ENCODE peak calls at places on chromosomes 13 and 19, in ten cellular contexts. G is breast epithelium, A is IMR-90, I is heart left ventricle, L is A549, R is uterus, W is Peyer's patch, M is tibial nerve, C is body of pancreas, H is endothelial cell of umbilical vein. D is an unnamed sample. For H3K4me1, the result is how much of the 10 kb centered on the place peaks cover.

GRCh38 chr19:6020166-6020967 is 42.4 kb upstream of the RANBP3 start:
- DNase-seq in I (no peak), R (no peak), H (no peak), A (no peak), L (no peak), C (peak), G (no peak), M (no peak), W (no peak), D (no peak)

GRCh38 chr19:40284501-40285352 is at the start of gene AKT2:
- DNase-seq in L (peak), R (peak), G (peak), H (no peak), W (peak), I (no peak), C (no peak), A (peak), M (peak), D (no peak)

GRCh38 chr13:24678151-24678550 is 2.1 kb upstream of the ATP12A start:
- DNase-seq in A (no peak), L (no peak), M (no peak), W (no peak), R (no peak), C (no peak), G (no peak), H (no peak), I (no peak), D (no peak)

GRCh38 chr13:94234766-94235165 is 244.7 kb downstream of the DCT start:
- DNase-seq in G (no peak), H (no peak), L (no peak), M (no peak), I (no peak), R (no peak), W (no peak), A (no peak), C (no peak), D (no peak)

GRCh38 chr19:49019242-49019932 is 2.5 kb upstream of the LHB start:
- DNase-seq in M (peak), G (no peak), C (peak), L (peak), W (peak), H (peak), I (peak), R (peak), A (peak), D (peak)

GRCh38 chr19:40604647-40605200 is 3.6 kb downstream of the LTBP4 start:
- DNase-seq in C (peak), A (no peak), H (no peak), W (no peak), G (no peak), R (no peak), I (peak), M (no peak), L (no peak), D (no peak)

GRCh38 chr13:25292301-25292700 is 5.0 kb upstream of the MTMR6 start:
- DNase-seq in A (peak), M (no peak), L (no peak), H (no peak), I (no peak), G (no peak), R (no peak), C (no peak), W (no peak), D (no peak)

GRCh38 chr19:50663280-50663790 is 14.1 kb downstream of the C19orf81 start:
- DNase-seq in I (no peak), R (no peak), A (no peak), H (no peak), M (no peak), L (peak), C (no peak), W (no peak), G (no peak), D (no peak)

GRCh38 chr19:16066611-16067104 is 9.6 kb upstream of the TPM4 start:
- DNase-seq in H (peak), W (peak), L (no peak), I (peak), C (no peak), G (no peak), A (peak), M (no peak), R (peak), D (no peak)

GRCh38 chr13:32432856-32433255 is 4.9 kb upstream of the N4BP2L1 start:
- DNase-seq in A (no peak), M (no peak), C (no peak), I (no peak), G (no peak), R (no peak), W (no peak), L (no peak), H (no peak), D (no peak)

GRCh38 chr19:35002037-35002535 is 2.0 kb downstream of the GRAMD1A start:
- DNase-seq in I (no peak), A (no peak), W (no peak), C (no peak), G (no peak), L (no peak), M (no peak), R (no peak), H (no peak), D (peak)

GRCh38 chr19:34999498-35000337 is at the start of gene GRAMD1A:
- DNase-seq in C (peak), R (peak), W (peak), L (peak), G (peak), H (peak), A (peak), M (peak), I (peak), D (peak)

GRCh38 chr19:35000647-35001501 is 751 bp downstream of the GRAMD1A start:
- DNase-seq in W (peak), R (no peak), H (peak), G (no peak), A (peak), M (no peak), L (peak), I (peak), C (peak), D (no peak)

GRCh38 chr19:34998777-34999497 is 1.2 kb upstream of the GRAMD1A start:
- DNase-seq in H (no peak), R (no peak), L (peak), A (no peak), C (no peak), G (no peak), W (no peak), I (no peak), M (no peak), D (no peak)

GRCh38 chr19:35000338-35000646 is 169 bp downstream of the GRAMD1A start:
- DNase-seq in R (no peak), W (no peak), L (no peak), I (no peak), M (no peak), A (no peak), H (no peak), G (no peak), C (no peak), D (no peak)
- TF ChIP-seq POLR2A in R (peak), W (no peak), L (peak), I (peak), M (no peak), A (no peak), H (no peak), G (no peak), C (no peak), D (peak)

GRCh38 chr19:11046608-11047354 is 42.5 kb upstream of the LDLR start:
- DNase-seq in R (no peak), L (no peak), M (no peak), A (no peak), I (no peak), G (no peak), H (no peak), W (peak), C (no peak), D (no peak)

GRCh38 chr19:11047856-11048255 is 41.4 kb upstream of the LDLR start:
- DNase-seq in I (no peak), C (no peak), M (no peak), W (no peak), A (no peak), L (no peak), G (no peak), R (no peak), H (no peak), D (no peak)

GRCh38 chr19:11054200-11054599 is 35.1 kb upstream of the LDLR start:
- DNase-seq in R (no peak), M (no peak), I (no peak), W (no peak), L (no peak), G (no peak), A (no peak), H (no peak), C (no peak), D (no peak)

GRCh38 chr19:11052391-11052790 is 36.9 kb upstream of the LDLR start:
- DNase-seq in G (no peak), M (no peak), I (no peak), A (no peak), R (no peak), C (no peak), W (no peak), H (no peak), L (no peak), D (no peak)

DNA sequence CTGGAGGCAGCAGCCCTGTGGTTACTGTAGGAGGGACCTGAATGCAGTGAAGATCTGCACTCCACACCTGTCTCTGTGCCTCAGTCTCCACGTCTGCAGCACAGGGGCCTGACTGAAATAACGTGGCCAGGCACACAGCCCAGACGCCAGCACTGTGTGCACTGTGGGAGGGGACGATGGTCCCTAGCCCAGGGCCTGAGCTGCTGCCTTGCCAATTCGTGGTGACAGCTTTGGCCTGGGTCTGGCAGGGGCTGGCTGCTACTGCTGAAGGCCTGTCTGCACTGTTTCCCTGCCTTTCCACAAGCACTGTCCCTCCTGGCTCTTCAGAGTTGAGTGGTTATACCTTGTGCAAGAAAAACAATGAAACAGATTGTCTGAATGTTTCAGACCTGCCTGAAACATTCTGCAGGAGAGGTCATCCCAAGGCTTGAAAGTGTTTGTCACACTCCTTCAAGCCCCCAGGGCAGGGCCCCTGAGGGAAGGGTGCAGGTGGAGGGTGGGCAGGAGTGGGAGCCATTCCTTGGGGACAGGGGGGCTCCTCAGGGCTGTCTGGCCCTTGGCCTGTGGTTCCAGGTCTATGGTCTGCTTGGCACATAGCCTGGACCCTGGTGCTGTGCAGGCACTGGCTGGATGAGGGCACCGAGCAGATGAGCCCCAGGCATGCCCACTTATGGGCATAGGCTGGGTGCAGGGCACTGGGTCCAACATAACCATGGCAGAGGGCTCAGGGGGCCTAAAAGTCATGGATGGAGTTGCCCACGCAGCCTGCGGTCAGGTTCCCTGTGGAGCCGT is 38.7 kb upstream of the LDLR start:
- DNase-seq in G (no peak), R (no peak), H (no peak), W (no peak), C (no peak), M (no peak), I (no peak), A (no peak), L (no peak), D (no peak)
- H3K4me1 ChIP-seq in G (under half), R (under half), H (under half), W (under half), C (under half), M (under half), I (under half), A (under half), L (under half), D (under half)

GRCh38 chr13:30668305-30668704 is 50.6 kb downstream of the USPL1 start:
- DNase-seq in M (no peak), G (no peak), W (no peak), L (no peak), C (no peak), A (no peak), R (no peak), I (no peak), H (no peak), D (no peak)

GRCh38 chr13:30671271-30671815 is 53.6 kb downstream of the USPL1 start:
- DNase-seq in C (no peak), W (no peak), A (no peak), R (no peak), I (no peak), H (no peak), G (no peak), M (no peak), L (no peak), D (no peak)

GRCh38 chr13:30676672-30677071 is 58.7 kb upstream of the ALOX5AP start:
- DNase-seq in W (no peak), L (no peak), C (no peak), H (peak), M (no peak), R (no peak), G (no peak), I (no peak), A (peak), D (no peak)

GRCh38 chr13:30679483-30680330 is 55.6 kb upstream of the ALOX5AP start:
- DNase-seq in C (no peak), A (peak), R (no peak), G (no peak), W (peak), L (peak), I (no peak), H (peak), M (no peak), D (peak)

DNA sequence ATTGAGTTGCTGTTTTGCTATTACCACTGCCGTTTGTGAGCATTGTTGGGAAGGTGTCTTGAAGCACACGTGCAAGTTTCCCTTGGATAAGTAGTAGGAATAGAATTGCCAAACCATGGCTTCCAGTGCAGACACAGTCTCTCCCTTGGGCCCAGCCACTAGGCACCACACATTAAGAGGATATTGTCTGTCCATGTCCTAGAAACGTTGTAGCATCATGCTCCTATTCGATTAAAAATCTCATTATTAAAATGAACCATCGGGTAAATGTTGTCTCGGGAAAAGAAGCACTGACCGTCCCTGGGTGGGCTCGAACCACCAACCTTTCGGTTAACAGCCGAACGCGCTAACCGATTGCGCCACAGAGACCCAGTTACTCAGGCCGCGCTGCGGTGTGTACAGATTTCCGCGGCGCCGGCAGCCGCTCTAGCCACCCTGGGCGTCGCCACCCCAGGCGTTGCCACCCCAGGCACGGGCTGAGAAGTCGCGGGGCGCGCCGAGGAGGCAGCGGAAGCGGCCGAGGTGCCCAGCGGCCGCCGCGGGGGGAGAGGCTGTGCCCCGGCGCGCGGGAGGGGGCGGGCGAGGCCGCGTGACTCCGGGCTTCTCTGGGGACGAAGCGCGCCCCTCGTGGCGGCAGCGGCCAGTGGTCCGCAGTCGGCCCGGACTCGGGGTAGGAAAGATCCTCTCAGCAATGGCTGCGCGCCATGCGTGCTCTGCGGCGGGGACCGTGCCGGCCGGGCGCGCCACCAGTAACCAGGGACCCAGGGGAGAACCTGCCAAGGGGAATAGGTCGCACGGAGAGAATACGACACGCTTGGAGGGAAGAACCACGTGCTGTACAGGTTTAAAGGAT is 56.2 kb downstream of the USPL1 start:
- DNase-seq in L (peak), R (peak), I (peak), H (peak), A (peak), W (peak), C (peak), G (peak), M (peak), D (peak)
- TF ChIP-seq POLR2A in L (peak), R (no peak), I (peak), H (no peak), A (no peak), W (no peak), C (peak), G (no peak), M (peak), D (peak)

GRCh38 chr13:70484931-70485330 is 376.7 kb upstream of the KLHL1 start:
- DNase-seq in A (no peak), R (no peak), H (no peak), C (no peak), L (no peak), G (no peak), W (no peak), I (no peak), M (no peak), D (no peak)
- H3K4me1 ChIP-seq in A (under half), R (under half), H (under half), C (under half), L (under half), G (under half), W (under half), I (under half), M (under half), D (under half)

GRCh38 chr19:43462887-43463380 is 2.5 kb downstream of the LYPD3 start:
- DNase-seq in C (no peak), W (no peak), M (no peak), H (no peak), L (no peak), I (no peak), R (no peak), G (no peak), A (no peak), D (no peak)
- TF ChIP-seq POLR2A in C (peak), W (no peak), M (no peak), H (no peak), L (no peak), I (no peak), R (no peak), G (peak), A (no peak), D (no peak)